ENCODE peak calls at places on chromosomes 7 and 10, in six cellular contexts. One of them, this sample, is unnamed.
A peak's percentile ranks its signal among the peaks of the same experiment; 100 is the strongest.

GRCh38 chr7:90626011-90626410 is 29.9 kb downstream of the CDK14 start:
- DNase-seq in dorsolateral prefrontal cortex: no peak
- DNase-seq in left ventricle myocardium inferior: no peak
- DNase-seq in cardiac fibroblast: peak; percentile 68
- DNase-seq in endothelial cell: no peak
- DNase-seq in GM23338: peak; percentile 56
- DNase-seq in this sample: no peak

GRCh38 chr10:4120454-4120853 is 335.4 kb upstream of the KLF6 start:
- DNase-seq in dorsolateral prefrontal cortex: no peak
- DNase-seq in GM23338: no peak
- DNase-seq in endothelial cell: no peak
- DNase-seq in cardiac fibroblast: no peak
- DNase-seq in left ventricle myocardium inferior: no peak
- DNase-seq in this sample: no peak

GRCh38 chr10:118238573-118239240 is 103.4 kb downstream of the FAM204A start:
- DNase-seq in GM23338: no peak
- DNase-seq in cardiac fibroblast: no peak
- DNase-seq in left ventricle myocardium inferior: no peak
- DNase-seq in endothelial cell: no peak
- DNase-seq in dorsolateral prefrontal cortex: no peak
- DNase-seq in this sample: no peak

GRCh38 chr7:2355079-2356008 is 717 bp downstream of the EIF3B start:
- DNase-seq in left ventricle myocardium inferior: no peak
- DNase-seq in GM23338: peak; percentile 75
- DNase-seq in cardiac fibroblast: no peak
- DNase-seq in endothelial cell: peak; percentile 30
- DNase-seq in dorsolateral prefrontal cortex: no peak
- DNase-seq in this sample: peak; percentile 39

GRCh38 chr7:134925766-134926165 is 60.5 kb upstream of the AGBL3 start:
- DNase-seq in dorsolateral prefrontal cortex: no peak
- DNase-seq in left ventricle myocardium inferior: no peak
- DNase-seq in endothelial cell: no peak
- DNase-seq in GM23338: no peak
- DNase-seq in cardiac fibroblast: no peak
- DNase-seq in this sample: no peak

GRCh38 chr10:6423004-6423403 is 157.1 kb downstream of the PRKCQ start:
- DNase-seq in dorsolateral prefrontal cortex: no peak
- DNase-seq in left ventricle myocardium inferior: no peak
- DNase-seq in endothelial cell: no peak
- DNase-seq in GM23338: no peak
- DNase-seq in cardiac fibroblast: no peak
- DNase-seq in this sample: no peak

GRCh38 chr7:36668750-36669149 is 55.5 kb downstream of the AOAH start:
- DNase-seq in left ventricle myocardium inferior: no peak
- DNase-seq in dorsolateral prefrontal cortex: no peak
- DNase-seq in GM23338: no peak
- DNase-seq in cardiac fibroblast: no peak
- DNase-seq in endothelial cell: no peak
- DNase-seq in this sample: no peak

GRCh38 chr7:18610331-18610948 is 114.9 kb downstream of the HDAC9 start:
- DNase-seq in endothelial cell: peak; percentile 47
- DNase-seq in GM23338: peak; percentile 84
- DNase-seq in cardiac fibroblast: peak; percentile 43
- DNase-seq in dorsolateral prefrontal cortex: no peak
- DNase-seq in left ventricle myocardium inferior: no peak
- DNase-seq in this sample: peak; percentile 30

GRCh38 chr10:14605231-14605925 is 169.3 kb downstream of the FAM107B start:
- DNase-seq in GM23338: peak; percentile 14
- DNase-seq in left ventricle myocardium inferior: no peak
- DNase-seq in dorsolateral prefrontal cortex: no peak
- DNase-seq in cardiac fibroblast: peak; percentile 38
- DNase-seq in endothelial cell: no peak
- DNase-seq in this sample: no peak

GRCh38 chr10:46239999-46240683 is 46.7 kb upstream of the ANTXRL start:
- DNase-seq in endothelial cell: peak; percentile 0
- DNase-seq in left ventricle myocardium inferior: no peak
- DNase-seq in dorsolateral prefrontal cortex: no peak
- DNase-seq in GM23338: no peak
- DNase-seq in cardiac fibroblast: no peak
- DNase-seq in this sample: no peak

GRCh38 chr10:49562893-49563292 is 24.0 kb upstream of the ERCC6 start:
- DNase-seq in endothelial cell: no peak
- DNase-seq in left ventricle myocardium inferior: no peak
- DNase-seq in dorsolateral prefrontal cortex: no peak
- DNase-seq in cardiac fibroblast: peak; percentile 20
- DNase-seq in GM23338: no peak
- DNase-seq in this sample: no peak

GRCh38 chr7:87735360-87735759 is 107.2 kb downstream of the RUNDC3B start:
- DNase-seq in dorsolateral prefrontal cortex: no peak
- DNase-seq in GM23338: no peak
- DNase-seq in cardiac fibroblast: no peak
- DNase-seq in left ventricle myocardium inferior: no peak
- DNase-seq in endothelial cell: no peak
- DNase-seq in this sample: no peak

GRCh38 chr10:856405-857157 is 74.9 kb downstream of the LARP4B start:
- DNase-seq in cardiac fibroblast: no peak
- DNase-seq in endothelial cell: no peak
- DNase-seq in left ventricle myocardium inferior: no peak
- DNase-seq in GM23338: peak; percentile 9
- DNase-seq in dorsolateral prefrontal cortex: no peak
- DNase-seq in this sample: no peak

GRCh38 chr10:117216611-117217195 is 19.4 kb downstream of the KCNK18 start:
- DNase-seq in endothelial cell: peak; percentile 88
- DNase-seq in left ventricle myocardium inferior: peak; percentile 66
- DNase-seq in GM23338: peak; percentile 90
- DNase-seq in dorsolateral prefrontal cortex: peak; percentile 59
- DNase-seq in cardiac fibroblast: peak; percentile 75
- DNase-seq in this sample: peak; percentile 91

GRCh38 chr7:150801946-150802771 is 1.6 kb downstream of the TMEM176A start:
- DNase-seq in cardiac fibroblast: no peak
- DNase-seq in endothelial cell: no peak
- DNase-seq in GM23338: no peak
- DNase-seq in left ventricle myocardium inferior: no peak
- DNase-seq in dorsolateral prefrontal cortex: no peak
- DNase-seq in this sample: no peak

GRCh38 chr7:74656421-74656910 is 1.1 kb upstream of the GTF2I start:
- DNase-seq in left ventricle myocardium inferior: peak; percentile 60
- DNase-seq in cardiac fibroblast: peak; percentile 32
- DNase-seq in GM23338: peak; percentile 63
- DNase-seq in endothelial cell: peak; percentile 53
- DNase-seq in dorsolateral prefrontal cortex: peak; percentile 71
- DNase-seq in this sample: peak; percentile 47

GRCh38 chr10:63866747-63867140 is 345.5 kb downstream of the REEP3 start:
- DNase-seq in cardiac fibroblast: peak; percentile 35
- DNase-seq in GM23338: peak; percentile 26
- DNase-seq in dorsolateral prefrontal cortex: no peak
- DNase-seq in left ventricle myocardium inferior: no peak
- DNase-seq in endothelial cell: no peak
- DNase-seq in this sample: peak; percentile 5

GRCh38 chr7:80127412-80128150 is 7.0 kb upstream of the GNAI1 start:
- DNase-seq in cardiac fibroblast: peak; percentile 56
- DNase-seq in dorsolateral prefrontal cortex: peak; percentile 69
- DNase-seq in GM23338: peak; percentile 91
- DNase-seq in left ventricle myocardium inferior: no peak
- DNase-seq in endothelial cell: no peak
- DNase-seq in this sample: no peak

GRCh38 chr10:96858038-96858705 is 26.1 kb downstream of the LCOR start:
- DNase-seq in endothelial cell: no peak
- DNase-seq in cardiac fibroblast: no peak
- DNase-seq in dorsolateral prefrontal cortex: no peak
- DNase-seq in GM23338: no peak
- DNase-seq in left ventricle myocardium inferior: no peak
- DNase-seq in this sample: no peak

GRCh38 chr10:72068901-72069446 is 19.4 kb downstream of the SPOCK2 start:
- DNase-seq in dorsolateral prefrontal cortex: no peak
- DNase-seq in GM23338: no peak
- DNase-seq in cardiac fibroblast: peak; percentile 46
- DNase-seq in endothelial cell: no peak
- DNase-seq in left ventricle myocardium inferior: no peak
- DNase-seq in this sample: no peak

GRCh38 chr10:22648547-22648961 is 65.8 kb downstream of the PIP4K2A start:
- DNase-seq in GM23338: no peak
- DNase-seq in dorsolateral prefrontal cortex: no peak
- DNase-seq in endothelial cell: no peak
- DNase-seq in left ventricle myocardium inferior: no peak
- DNase-seq in cardiac fibroblast: peak; percentile 49
- DNase-seq in this sample: no peak

GRCh38 chr7:130476287-130477001 is 15.4 kb upstream of the MEST start:
- DNase-seq in endothelial cell: no peak
- DNase-seq in dorsolateral prefrontal cortex: no peak
- DNase-seq in GM23338: no peak
- DNase-seq in left ventricle myocardium inferior: no peak
- DNase-seq in cardiac fibroblast: no peak
- DNase-seq in this sample: no peak

GRCh38 chr7:121083138-121083789 is 94.8 kb downstream of the CPED1 start:
- DNase-seq in GM23338: no peak
- DNase-seq in endothelial cell: no peak
- DNase-seq in left ventricle myocardium inferior: no peak
- DNase-seq in cardiac fibroblast: peak; percentile 57
- DNase-seq in dorsolateral prefrontal cortex: no peak
- DNase-seq in this sample: no peak

GRCh38 chr7:89511900-89512299 is 642.4 kb upstream of the STEAP1 start:
- DNase-seq in GM23338: no peak
- DNase-seq in dorsolateral prefrontal cortex: no peak
- DNase-seq in endothelial cell: no peak
- DNase-seq in left ventricle myocardium inferior: no peak
- DNase-seq in cardiac fibroblast: no peak
- DNase-seq in this sample: no peak

GRCh38 chr7:49775065-49775948 is 1.9 kb downstream of the VWC2 start:
- DNase-seq in dorsolateral prefrontal cortex: no peak
- DNase-seq in left ventricle myocardium inferior: no peak
- DNase-seq in cardiac fibroblast: no peak
- DNase-seq in GM23338: peak; percentile 44
- DNase-seq in endothelial cell: peak; percentile 48
- DNase-seq in this sample: peak; percentile 61

DNA sequence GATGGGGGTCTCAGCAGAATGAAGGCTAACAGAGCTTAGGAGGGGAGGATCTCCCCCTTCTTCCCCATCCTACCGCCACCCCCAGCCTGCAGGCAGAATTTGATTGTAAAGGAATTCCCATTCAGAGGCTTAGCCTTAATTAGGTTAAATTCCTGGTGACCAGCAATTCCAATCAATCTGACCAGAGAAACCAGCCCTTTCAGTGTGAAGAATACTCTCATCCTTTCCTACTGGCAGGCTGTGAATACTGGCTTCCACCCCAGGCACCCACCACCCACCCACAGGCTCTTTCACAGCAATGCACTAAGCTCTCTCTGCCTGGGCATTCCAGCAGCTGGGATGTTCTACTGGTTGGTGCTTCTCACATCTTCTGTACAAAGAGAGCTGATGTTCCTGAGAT is 137.9 kb upstream of the LYZL1 start:
- DNase-seq in endothelial cell: no peak
- DNase-seq in GM23338: no peak
- DNase-seq in dorsolateral prefrontal cortex: no peak
- DNase-seq in cardiac fibroblast: no peak
- DNase-seq in left ventricle myocardium inferior: no peak
- DNase-seq in this sample: no peak
- TF ChIP-seq CTCF in endothelial cell: no peak
- TF ChIP-seq CTCF in GM23338: no peak
- TF ChIP-seq CTCF in dorsolateral prefrontal cortex: no peak
- TF ChIP-seq CTCF in cardiac fibroblast: no peak
- TF ChIP-seq CTCF in left ventricle myocardium inferior: no peak
- TF ChIP-seq CTCF in this sample: no peak

DNA sequence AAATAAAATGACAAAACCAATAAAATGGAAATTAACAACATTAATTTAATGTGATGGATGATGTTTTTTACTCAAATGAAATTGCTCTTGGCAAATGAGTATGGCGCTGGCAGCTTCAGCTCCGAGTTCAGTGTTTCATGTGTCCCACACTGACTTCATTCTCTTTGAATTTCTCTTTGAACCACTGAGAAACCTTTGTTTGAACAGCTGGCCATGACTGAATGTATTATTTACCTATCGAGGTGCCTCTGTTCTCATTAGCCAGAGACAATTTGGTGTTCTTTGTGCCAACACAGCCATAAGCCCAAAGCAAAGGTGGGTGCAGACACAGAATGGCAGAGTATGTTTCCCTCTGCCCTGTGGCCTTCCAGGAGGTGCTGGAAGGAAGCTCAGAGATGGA is 42.1 kb downstream of the TMEM178B start:
- DNase-seq in cardiac fibroblast: no peak
- DNase-seq in GM23338: no peak
- DNase-seq in left ventricle myocardium inferior: no peak
- DNase-seq in dorsolateral prefrontal cortex: no peak
- DNase-seq in endothelial cell: no peak
- DNase-seq in this sample: no peak
- TF ChIP-seq CTCF in cardiac fibroblast: no peak
- TF ChIP-seq CTCF in GM23338: no peak
- TF ChIP-seq CTCF in left ventricle myocardium inferior: no peak
- TF ChIP-seq CTCF in dorsolateral prefrontal cortex: no peak
- TF ChIP-seq CTCF in endothelial cell: no peak
- TF ChIP-seq CTCF in this sample: no peak

DNA sequence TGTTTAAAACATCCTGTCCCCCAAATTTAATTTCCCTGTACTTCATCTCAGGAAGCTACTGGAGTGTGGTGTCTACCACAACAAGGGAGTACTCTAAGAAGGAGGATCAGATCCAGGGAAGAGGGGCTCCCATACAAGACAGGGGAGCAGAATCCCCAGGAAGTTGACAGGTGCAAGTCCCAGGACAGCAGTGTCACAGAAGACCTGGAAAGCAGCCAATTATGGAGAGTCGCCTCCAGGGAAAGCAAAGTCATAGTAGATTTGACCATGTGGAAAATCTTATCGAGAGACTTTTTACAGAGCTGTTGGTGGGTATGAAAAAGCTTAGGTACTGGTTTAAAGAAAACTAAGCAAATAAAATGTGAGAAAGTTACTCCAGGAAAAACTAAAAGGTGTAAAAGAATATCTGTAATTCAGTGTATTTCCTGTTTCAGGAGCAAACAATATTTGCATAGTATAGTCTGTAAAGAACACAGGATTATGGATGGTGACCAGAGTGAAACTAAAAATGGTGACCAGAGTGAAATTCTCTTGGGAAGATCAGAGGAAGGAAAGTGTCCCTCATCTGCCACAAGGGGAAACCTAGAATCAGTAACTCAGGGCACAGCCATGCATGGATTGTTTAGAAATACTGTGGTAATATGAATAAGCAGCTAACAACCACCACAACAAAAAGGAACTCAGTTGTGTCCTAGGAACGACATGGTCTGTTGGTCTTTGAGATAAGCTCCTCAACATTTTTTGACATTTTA is 44.5 kb downstream of the LANCL2 start:
- DNase-seq in dorsolateral prefrontal cortex: no peak
- DNase-seq in left ventricle myocardium inferior: no peak
- DNase-seq in endothelial cell: no peak
- DNase-seq in GM23338: no peak
- DNase-seq in cardiac fibroblast: no peak
- DNase-seq in this sample: no peak
- TF ChIP-seq CTCF in dorsolateral prefrontal cortex: no peak
- TF ChIP-seq CTCF in left ventricle myocardium inferior: no peak
- TF ChIP-seq CTCF in endothelial cell: peak; percentile 12
- TF ChIP-seq CTCF in GM23338: no peak
- TF ChIP-seq CTCF in cardiac fibroblast: peak; percentile 6
- TF ChIP-seq CTCF in this sample: no peak

DNA sequence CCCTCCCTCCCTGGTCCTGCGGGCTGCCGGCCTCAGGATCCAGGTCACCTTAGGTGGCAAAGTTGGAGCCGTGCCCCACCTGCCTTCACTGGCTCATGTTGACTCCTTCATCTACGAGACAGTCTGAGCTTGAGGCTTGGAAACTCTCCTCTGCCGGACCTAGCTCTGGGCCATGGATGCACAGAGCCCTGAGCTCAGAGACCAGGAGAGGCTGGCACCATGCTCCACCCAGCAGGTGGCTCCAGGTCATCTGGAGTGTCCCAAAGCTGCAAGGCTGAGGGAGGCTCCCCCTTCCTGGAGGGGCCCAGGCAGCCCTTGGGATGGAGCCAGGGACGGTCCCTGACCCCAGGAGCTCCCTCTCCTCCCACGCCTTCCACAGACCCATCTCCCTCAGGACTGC is 81.3 kb downstream of the PDGFA start:
- DNase-seq in cardiac fibroblast: no peak
- DNase-seq in endothelial cell: no peak
- DNase-seq in GM23338: no peak
- DNase-seq in dorsolateral prefrontal cortex: no peak
- DNase-seq in left ventricle myocardium inferior: no peak
- DNase-seq in this sample: no peak
- TF ChIP-seq CTCF in cardiac fibroblast: no peak
- TF ChIP-seq CTCF in endothelial cell: no peak
- TF ChIP-seq CTCF in GM23338: no peak
- TF ChIP-seq CTCF in dorsolateral prefrontal cortex: no peak
- TF ChIP-seq CTCF in left ventricle myocardium inferior: no peak
- TF ChIP-seq CTCF in this sample: no peak

This sample was measured in nephron progenitor cell.